ENCODE peak calls at places on chromosome 22, in seven cellular contexts. R, D, Z, P, N, T and M are unnamed samples.

GRCh38 chr22:22833059-22833458 is 54.6 kb upstream of the IGLL5 start:
- DNase-seq in Z (no peak), N (no peak), R (no peak), P (no peak), T (no peak), D (no peak), M (no peak)

GRCh38 chr22:40709752-40710413 is 30.6 kb downstream of the MCHR1 start:
- DNase-seq in Z (no peak), T (no peak), D (no peak), P (no peak), N (peak), R (no peak), M (no peak)

GRCh38 chr22:41178425-41178975 is 26.6 kb upstream of the L3MBTL2 start:
- DNase-seq in T (no peak), N (no peak), R (no peak), P (no peak), D (peak), Z (no peak), M (no peak)

GRCh38 chr22:43007519-43008102 is 7.3 kb downstream of the PACSIN2 start:
- DNase-seq in R (no peak), P (no peak), N (peak), T (peak), Z (no peak), D (peak), M (no peak)

GRCh38 chr22:36145881-36146280 is 14.7 kb downstream of the APOL3 start:
- DNase-seq in T (no peak), R (no peak), D (no peak), P (no peak), Z (no peak), N (no peak), M (no peak)

GRCh38 chr22:40030757-40031092 is 36.0 kb downstream of the FAM83F start:
- DNase-seq in D (no peak), R (no peak), T (no peak), P (no peak), N (no peak), Z (no peak), M (no peak)

GRCh38 chr22:42376721-42377177 is 55.5 kb downstream of the NFAM1 start:
- DNase-seq in T (no peak), N (peak), P (no peak), R (no peak), Z (peak), D (peak), M (no peak)

GRCh38 chr22:20981787-20982562 is at the start of gene LZTR1:
- DNase-seq in R (peak), D (peak), Z (peak), N (peak), T (peak), P (peak), M (peak)

GRCh38 chr22:27726344-27726725 is 75.2 kb downstream of the MN1 start:
- DNase-seq in T (no peak), N (no peak), D (no peak), R (no peak), P (no peak), Z (no peak), M (no peak)

GRCh38 chr22:36772451-36772850 is 3.5 kb downstream of the IFT27 start:
- DNase-seq in D (no peak), R (no peak), T (no peak), P (no peak), Z (no peak), N (no peak), M (no peak)

GRCh38 chr22:43293259-43293658 is 49.9 kb downstream of the SCUBE1 start:
- DNase-seq in D (no peak), P (no peak), Z (peak), N (no peak), T (no peak), R (no peak), M (no peak)

GRCh38 chr22:37930270-37930951 is 23.0 kb downstream of the C22orf23 start:
- DNase-seq in R (no peak), D (no peak), N (peak), T (no peak), P (no peak), Z (no peak), M (no peak)